ENCODE peak calls at places on chromosomes 3 and 15, in seven cellular contexts. D is GM23338, T is left ventricle myocardium inferior, J is lower leg skin, L is esophagus squamous epithelium, B is Calu3, S is heart right ventricle. O is an unnamed sample.

GRCh38 chr3:100443690-100444089 is 42.4 kb downstream of the LNP1 start:
- DNase-seq in T (no peak), J (no peak), S (no peak), L (no peak), D (no peak), B (no peak), O (no peak)

GRCh38 chr3:129688310-129688895 is 81.9 kb upstream of the PLXND1 start:
- DNase-seq in D (peak), J (peak), S (peak), L (no peak), B (no peak), T (peak), O (peak)

GRCh38 chr15:28960979-28961378 is 75.2 kb downstream of the APBA2 start:
- DNase-seq in T (no peak), S (no peak), D (no peak), J (no peak), L (no peak), B (no peak), O (no peak)

GRCh38 chr15:69595009-69595825 is 142.6 kb downstream of the RPLP1 start:
- DNase-seq in D (no peak), T (peak), L (no peak), S (peak), J (peak), B (peak), O (peak)

GRCh38 chr3:52434491-52435115 is 10.3 kb downstream of the SEMA3G start:
- DNase-seq in S (no peak), J (peak), T (no peak), D (no peak), B (no peak), L (no peak), O (peak)

GRCh38 chr15:59346951-59347350 is 25.7 kb downstream of the MYO1E start:
- DNase-seq in L (no peak), J (no peak), B (no peak), S (no peak), D (peak), T (no peak), O (no peak)

GRCh38 chr3:12400795-12401194 is 83.5 kb upstream of the TSEN2 start:
- DNase-seq in B (no peak), J (no peak), S (no peak), T (no peak), L (no peak), D (no peak), O (no peak)

GRCh38 chr3:51390600-51391074 is 448 bp upstream of the RBM15B start:
- DNase-seq in D (peak), L (no peak), S (no peak), J (no peak), T (no peak), B (no peak), O (no peak)

GRCh38 chr15:41877631-41878354 is 16.1 kb downstream of the SPTBN5 start:
- DNase-seq in L (no peak), S (no peak), D (peak), B (no peak), T (no peak), J (no peak), O (no peak)

GRCh38 chr3:156488771-156489170 is 66.1 kb downstream of the SSR3 start:
- DNase-seq in T (no peak), J (no peak), D (no peak), B (no peak), S (no peak), L (no peak), O (no peak)

GRCh38 chr3:10309736-10310135 is 11.2 kb downstream of the SEC13 start:
- DNase-seq in B (no peak), J (no peak), L (no peak), S (no peak), D (no peak), T (no peak), O (no peak)

GRCh38 chr15:101317473-101317872 is 22.4 kb upstream of the SNRPA1 start:
- DNase-seq in B (no peak), D (no peak), J (peak), S (no peak), L (no peak), T (no peak), O (no peak)

GRCh38 chr3:42961633-42962032 is 17.5 kb upstream of the GASK1A start:
- DNase-seq in T (no peak), D (peak), B (peak), J (no peak), L (no peak), S (peak), O (no peak)
- TF ChIP-seq CTCF in T (peak), D (peak), B (no peak), J (peak), L (no peak), S (peak), O (peak)

GRCh38 chr15:66287461-66288055 is 5.8 kb upstream of the DIS3L start:
- DNase-seq in L (no peak), S (no peak), B (no peak), J (no peak), T (no peak), D (peak), O (no peak)
- TF ChIP-seq CTCF in L (no peak), S (peak), B (peak), J (no peak), T (peak), D (peak), O (peak)

GRCh38 chr3:112013058-112013783 is 14.5 kb downstream of the TAGLN3 start:
- DNase-seq in T (peak), L (no peak), J (peak), S (peak), B (peak), D (peak), O (no peak)

GRCh38 chr3:112011376-112011940 is 12.7 kb downstream of the TAGLN3 start:
- DNase-seq in D (no peak), L (no peak), J (no peak), T (no peak), S (no peak), B (no peak), O (no peak)

GRCh38 chr3:112010631-112011030 is 11.9 kb downstream of the TAGLN3 start:
- DNase-seq in J (no peak), T (no peak), L (no peak), S (no peak), D (no peak), B (no peak), O (no peak)

GRCh38 chr3:112012205-112012604 is 13.5 kb downstream of the TAGLN3 start:
- DNase-seq in L (no peak), J (no peak), T (no peak), B (no peak), D (no peak), S (no peak), O (no peak)

GRCh38 chr3:112013784-112014143 is 15.0 kb downstream of the TAGLN3 start:
- DNase-seq in T (no peak), B (no peak), J (no peak), L (no peak), S (no peak), D (no peak), O (no peak)
- TF ChIP-seq CTCF in T (no peak), B (no peak), J (no peak), L (no peak), S (no peak), D (no peak), O (no peak)

GRCh38 chr15:44066211-44066827 is 128.8 kb downstream of the FRMD5 start:
- DNase-seq in B (peak), D (peak), J (no peak), T (no peak), L (no peak), S (peak), O (no peak)
- TF ChIP-seq CTCF in B (peak), D (peak), J (peak), T (peak), L (peak), S (peak), O (peak)

GRCh38 chr3:56052219-56052618 is 416.0 kb downstream of the ERC2 start:
- DNase-seq in B (no peak), T (no peak), J (no peak), S (no peak), L (no peak), D (no peak), O (no peak)

GRCh38 chr3:56054827-56055226 is 413.4 kb downstream of the ERC2 start:
- DNase-seq in S (no peak), L (no peak), D (peak), B (no peak), T (no peak), J (no peak), O (no peak)

GRCh38 chr3:56053727-56054126 is 414.5 kb downstream of the ERC2 start:
- DNase-seq in T (no peak), S (no peak), L (no peak), B (no peak), D (no peak), J (no peak), O (no peak)

GRCh38 chr3:56061227-56061626 is 407.0 kb downstream of the ERC2 start:
- DNase-seq in S (no peak), B (no peak), J (no peak), T (no peak), L (no peak), D (no peak), O (no peak)

DNA sequence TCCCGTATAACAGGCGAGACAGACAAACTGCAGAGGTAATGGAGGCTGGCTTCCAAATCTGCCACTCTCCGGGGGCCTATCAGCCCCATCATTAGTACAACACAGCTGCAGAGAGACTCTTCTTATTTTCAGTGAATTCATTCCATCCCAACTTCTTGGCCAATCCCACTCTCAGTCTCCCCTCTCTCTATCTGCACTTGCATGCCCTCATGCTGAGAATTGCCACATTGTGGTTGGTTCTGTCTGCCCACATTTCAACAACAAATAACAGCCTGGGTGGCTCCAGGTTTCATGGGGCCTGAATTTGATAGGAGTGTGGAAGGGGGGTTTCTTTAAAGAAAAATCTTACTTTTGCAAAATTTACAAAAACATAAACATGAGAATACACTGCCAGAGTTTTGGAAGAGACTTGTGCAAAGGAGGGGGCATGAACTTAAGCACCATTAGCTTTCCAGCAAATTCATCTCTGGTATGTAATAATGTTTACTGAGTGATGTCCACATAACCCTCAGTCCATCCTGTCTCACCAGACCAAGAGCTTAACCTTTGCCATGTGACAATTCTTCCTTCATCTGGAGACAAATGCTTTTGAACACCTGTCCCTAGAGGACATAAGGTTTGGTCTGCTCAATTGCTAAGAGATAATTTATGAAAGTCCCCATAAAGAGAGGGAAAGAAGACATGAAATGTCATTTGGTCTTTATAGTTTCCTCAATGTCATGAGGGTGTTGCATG is 412.5 kb downstream of the ERC2 start:
- DNase-seq in J (no peak), S (no peak), L (no peak), D (no peak), T (no peak), B (no peak), O (no peak)
- TF ChIP-seq CTCF in J (no peak), S (no peak), L (no peak), D (no peak), T (no peak), B (no peak), O (no peak)

GRCh38 chr15:73781038-73781925 is 28.1 kb upstream of the INSYN1 start:
- DNase-seq in D (peak), L (no peak), J (no peak), S (no peak), B (peak), T (no peak), O (no peak)
- TF ChIP-seq CTCF in D (peak), L (no peak), J (no peak), S (no peak), B (peak), T (peak), O (no peak)

GRCh38 chr3:62670351-62670750 is 204.9 kb downstream of the CADPS start:
- DNase-seq in D (no peak), L (no peak), B (no peak), S (no peak), J (no peak), T (no peak), O (no peak)

GRCh38 chr3:62676686-62677271 is 198.4 kb downstream of the CADPS start:
- DNase-seq in J (no peak), D (no peak), T (no peak), L (no peak), S (no peak), B (no peak), O (no peak)

GRCh38 chr3:62669161-62669560 is 206.1 kb downstream of the CADPS start:
- DNase-seq in B (no peak), J (no peak), L (no peak), D (no peak), T (no peak), S (no peak), O (no peak)

GRCh38 chr3:62672988-62673313 is 202.3 kb downstream of the CADPS start:
- DNase-seq in S (no peak), B (no peak), L (no peak), J (no peak), T (no peak), D (no peak), O (no peak)

GRCh38 chr3:62672270-62672987 is 202.8 kb downstream of the CADPS start:
- DNase-seq in B (no peak), S (no peak), J (no peak), L (no peak), D (no peak), T (no peak), O (no peak)
- TF ChIP-seq CTCF in B (no peak), S (no peak), J (no peak), L (no peak), D (no peak), T (no peak), O (no peak)

O was measured in coronary artery.